ENCODE peak calls at places on chromosomes 1 and 21, in nine cellular contexts. E is HEK293T, U is NCI-H345, O is GM10248, L is C1 segment of cervical spinal cord, I is DMS 273 treated with DMSO at 0.1 percent for 48 hours, V is ACHN, X is myocyte, T is HS-27A. M is an unnamed sample.

GRCh38 chr1:107662976-107663375 is 302.0 kb downstream of the VAV3 start:
- DNase-seq in E (no peak), U (no peak), O (no peak), L (no peak), I (no peak), V (no peak), X (no peak), T (no peak), M (no peak)

GRCh38 chr1:94514095-94514727 is 27.3 kb downstream of the F3 start:
- DNase-seq in E (peak), U (peak), O (no peak), L (no peak), I (no peak), V (peak), X (peak), T (no peak), M (peak)

GRCh38 chr1:96362623-96363022 is 359.0 kb upstream of the PTBP2 start:
- DNase-seq in E (no peak), U (no peak), O (no peak), L (no peak), I (no peak), V (peak), X (peak), T (peak), M (no peak)

GRCh38 chr1:210739627-210740026 is 394.3 kb downstream of the KCNH1 start:
- DNase-seq in E (no peak), U (no peak), O (no peak), L (no peak), I (no peak), V (no peak), X (peak), T (no peak), M (no peak)

GRCh38 chr1:143691400-143691891 is 280.3 kb downstream of the FAM72C start:
- DNase-seq in E (no peak), U (no peak), O (no peak), L (no peak), I (peak), V (peak), X (no peak), T (no peak), M (no peak)

GRCh38 chr1:148263128-148263905 is 111.2 kb upstream of the NBPF11 start:
- DNase-seq in E (peak), U (peak), O (peak), L (peak), I (peak), V (peak), X (peak), T (no peak), M (peak)

GRCh38 chr1:63329621-63330330 is 7.4 kb downstream of the FOXD3 start:
- DNase-seq in E (no peak), U (no peak), O (no peak), L (no peak), I (no peak), V (no peak), X (no peak), T (no peak), M (no peak)

GRCh38 chr1:24964811-24965570 is 34.9 kb upstream of the RUNX3 start:
- DNase-seq in E (no peak), U (no peak), O (peak), L (no peak), I (no peak), V (no peak), X (no peak), T (no peak), M (no peak)

GRCh38 chr21:41481191-41481590 is 26.8 kb downstream of the TMPRSS2 start:
- DNase-seq in E (no peak), U (no peak), O (no peak), L (no peak), I (no peak), V (no peak), X (no peak), T (no peak), M (no peak)

GRCh38 chr1:147641695-147642592 is 28.4 kb downstream of the ACP6 start:
- DNase-seq in E (peak), U (peak), O (peak), L (peak), I (no peak), V (peak), X (peak), T (peak), M (peak)

GRCh38 chr1:24695202-24695974 is 49.9 kb upstream of the CLIC4 start:
- DNase-seq in E (no peak), U (no peak), O (no peak), L (no peak), I (no peak), V (no peak), X (peak), T (no peak), M (no peak)

GRCh38 chr1:188386666-188387065 is 1557.9 kb downstream of the PLA2G4A start:
- DNase-seq in E (no peak), U (no peak), O (no peak), L (no peak), I (no peak), V (no peak), X (no peak), T (no peak), M (no peak)

GRCh38 chr1:66641851-66642473 is 108.0 kb downstream of the SGIP1 start:
- DNase-seq in E (no peak), U (no peak), O (no peak), L (no peak), I (no peak), V (no peak), X (no peak), T (no peak), M (no peak)

GRCh38 chr1:157086299-157086698 is 13.3 kb downstream of the ETV3L start:
- DNase-seq in E (no peak), U (no peak), O (no peak), L (no peak), I (no peak), V (no peak), X (no peak), T (no peak), M (no peak)

GRCh38 chr1:200364831-200365230 is 45.0 kb downstream of the ZNF281 start:
- DNase-seq in E (no peak), U (no peak), O (no peak), L (no peak), I (no peak), V (no peak), X (no peak), T (no peak), M (no peak)

GRCh38 chr1:227886993-227887696 is 60.6 kb downstream of the WNT9A start:
- DNase-seq in E (no peak), U (no peak), O (no peak), L (no peak), I (no peak), V (no peak), X (no peak), T (no peak), M (no peak)

GRCh38 chr1:192067360-192067759 is 90.9 kb upstream of the RGS18 start:
- DNase-seq in E (no peak), U (no peak), O (no peak), L (no peak), I (no peak), V (no peak), X (no peak), T (no peak), M (no peak)

GRCh38 chr21:36325373-36326010 is 5.5 kb downstream of the MORC3 start:
- DNase-seq in E (no peak), U (no peak), O (no peak), L (no peak), I (no peak), V (peak), X (peak), T (no peak), M (peak)

GRCh38 chr1:200610846-200611245 is 9.7 kb downstream of the KIF14 start:
- DNase-seq in E (no peak), U (no peak), O (no peak), L (no peak), I (peak), V (no peak), X (peak), T (no peak), M (no peak)

GRCh38 chr1:82318921-82319320 is 518.2 kb downstream of the ADGRL2 start:
- DNase-seq in E (no peak), U (no peak), O (no peak), L (no peak), I (no peak), V (no peak), X (no peak), T (no peak), M (no peak)

GRCh38 chr1:67430358-67431155 is at the start of gene SERBP1:
- DNase-seq in E (peak), U (peak), O (peak), L (peak), I (peak), V (peak), X (peak), T (peak), M (peak)

GRCh38 chr1:29391362-29391880 is 155.1 kb downstream of the PTPRU start:
- DNase-seq in E (no peak), U (no peak), O (no peak), L (no peak), I (no peak), V (no peak), X (no peak), T (no peak), M (no peak)

GRCh38 chr1:27391511-27392095 is 819 bp upstream of the GPR3 start:
- DNase-seq in E (no peak), U (peak), O (no peak), L (no peak), I (no peak), V (peak), X (peak), T (no peak), M (no peak)

GRCh38 chr1:108961752-108962486 is 1.4 kb downstream of the CLCC1 start:
- DNase-seq in E (no peak), U (no peak), O (no peak), L (no peak), I (no peak), V (no peak), X (no peak), T (no peak), M (no peak)

GRCh38 chr1:245051349-245052221 is 103.2 kb upstream of the KIF26B start:
- DNase-seq in E (no peak), U (no peak), O (no peak), L (no peak), I (no peak), V (no peak), X (no peak), T (no peak), M (peak)